ENCODE peak calls at places on chromosomes 12 and 14, in nine cellular contexts. L is body of pancreas, P is IMR-90, F is tibial nerve, N is adrenal gland, X is NB4, Q is uterus, C is A549, G is ovary. E is an unnamed sample.

GRCh38 chr14:65206448-65207096 is 104.3 kb upstream of the MAX start:
- DNase-seq in N (no peak), X (peak; percentile 59), C (no peak), Q (no peak), G (no peak), L (no peak), F (no peak), P (peak; percentile 91), E (no peak)

GRCh38 chr12:21296751-21297406 is 37.8 kb downstream of the SLCO1A2 start:
- DNase-seq in F (no peak), C (peak; percentile 16), N (no peak), X (peak; percentile 47), L (no peak), P (peak; percentile 2), Q (no peak), G (no peak), E (no peak)

GRCh38 chr12:112798019-112798760 is 6.6 kb downstream of the RPH3A start:
- DNase-seq in N (no peak), C (no peak), Q (no peak), P (no peak), G (no peak), F (no peak), L (no peak), X (no peak), E (no peak)

GRCh38 chr12:63387736-63388135 is 236.7 kb upstream of the AVPR1A start:
- DNase-seq in N (no peak), P (no peak), L (no peak), Q (no peak), G (no peak), F (no peak), X (no peak), C (no peak), E (no peak)

GRCh38 chr14:69672372-69672771 is 61.0 kb downstream of the SUSD6 start:
- DNase-seq in L (no peak), G (no peak), N (no peak), F (no peak), P (no peak), Q (no peak), C (no peak), X (no peak), E (no peak)

GRCh38 chr12:1300460-1300859 is 293.9 kb downstream of the FBXL14 start:
- DNase-seq in L (no peak), X (no peak), F (no peak), Q (no peak), C (no peak), N (no peak), G (no peak), P (no peak), E (no peak)

GRCh38 chr12:79945455-79945854 is 10.6 kb upstream of the PPP1R12A start:
- DNase-seq in X (no peak), L (no peak), F (no peak), G (no peak), C (no peak), P (no peak), Q (no peak), N (no peak), E (no peak)

GRCh38 chr14:45377201-45377600 is 124.2 kb upstream of the MIS18BP1 start:
- DNase-seq in F (no peak), X (no peak), P (no peak), C (no peak), N (no peak), L (no peak), G (no peak), Q (no peak), E (no peak)

GRCh38 chr14:52840916-52841315 is 49.5 kb upstream of the GNPNAT1 start:
- DNase-seq in Q (no peak), C (peak; percentile 33), P (peak; percentile 71), F (no peak), G (no peak), L (no peak), N (peak; percentile 53), X (peak; percentile 7), E (peak; percentile 74)

GRCh38 chr14:51453869-51454268 is 197.8 kb upstream of the FRMD6 start:
- DNase-seq in X (no peak), N (no peak), F (no peak), G (no peak), L (no peak), C (no peak), P (no peak), Q (no peak), E (no peak)

GRCh38 chr12:116346222-116346621 is 68.7 kb upstream of the MED13L start:
- DNase-seq in C (no peak), G (peak; percentile 42), F (no peak), L (no peak), P (no peak), N (peak; percentile 82), X (no peak), Q (no peak), E (no peak)

GRCh38 chr12:78149459-78149858 is 318.8 kb downstream of the NAV3 start:
- DNase-seq in C (no peak), G (no peak), F (no peak), X (no peak), P (no peak), Q (peak; percentile 21), N (no peak), L (no peak), E (no peak)

GRCh38 chr12:122265931-122266771 is at the start of gene VPS33A:
- DNase-seq in N (peak; percentile 98), X (peak; percentile 99), G (peak; percentile 98), F (peak; percentile 94), Q (peak; percentile 96), P (peak; percentile 99), C (peak; percentile 98), L (peak; percentile 98), E (peak; percentile 99)
- TF ChIP-seq POLR2A in N (peak; percentile 62), X (peak; percentile 88), G (peak; percentile 61), F (no peak), Q (peak; percentile 60), P (peak; percentile 78), C (peak; percentile 96), L (peak; percentile 68), E (peak; percentile 21)

GRCh38 chr12:109758406-109759075 is 44.9 kb downstream of the FAM222A start:
- DNase-seq in F (peak; percentile 1), L (no peak), P (no peak), Q (no peak), N (no peak), C (no peak), G (peak; percentile 16), X (no peak), E (peak; percentile 33)
- TF ChIP-seq CTCF in F (no peak), L (no peak), P (no peak), Q (no peak), N (no peak), C (no peak), G (no peak), X (no peak), E (no peak)

GRCh38 chr12:65169311-65170244 is at the start of gene LEMD3:
- DNase-seq in C (peak; percentile 94), L (peak; percentile 96), Q (peak; percentile 93), F (peak; percentile 86), P (peak; percentile 85), G (peak; percentile 90), N (peak; percentile 95), X (peak; percentile 94), E (peak; percentile 96)
- TF ChIP-seq POLR2A in C (peak; percentile 93), L (peak; percentile 97), Q (peak; percentile 86), F (peak; percentile 69), P (peak; percentile 96), G (peak; percentile 83), N (peak; percentile 79), X (peak; percentile 91), E (peak; percentile 82)

GRCh38 chr12:12562585-12563245 is at the start of gene DUSP16:
- DNase-seq in L (peak; percentile 94), N (peak; percentile 94), G (peak; percentile 92), Q (peak; percentile 94), X (peak; percentile 79), C (peak; percentile 88), P (peak; percentile 95), F (peak; percentile 82), E (peak; percentile 94)
- TF ChIP-seq CTCF in L (no peak), N (peak; percentile 29), G (peak; percentile 18), Q (peak; percentile 36), X (no peak), C (peak; percentile 10), P (peak; percentile 14), F (peak; percentile 11), E (no peak)

GRCh38 chr14:81219821-81220487 is 805 bp downstream of the GTF2A1 start:
- DNase-seq in X (peak; percentile 56), F (no peak), L (peak; percentile 33), N (peak; percentile 43), Q (peak; percentile 43), G (peak; percentile 68), C (no peak), P (peak; percentile 7), E (no peak)

GRCh38 chr14:81220488-81220766 is 332 bp downstream of the GTF2A1 start:
- DNase-seq in G (no peak), N (no peak), Q (no peak), X (no peak), C (no peak), P (no peak), L (no peak), F (no peak), E (no peak)

GRCh38 chr14:81219210-81219820 is 1.4 kb downstream of the GTF2A1 start:
- DNase-seq in Q (peak; percentile 95), N (peak; percentile 95), F (peak; percentile 86), G (peak; percentile 91), L (peak; percentile 94), P (peak; percentile 98), C (peak; percentile 85), X (peak; percentile 95), E (peak; percentile 97)

GRCh38 chr14:81221579-81222102 is 882 bp upstream of the GTF2A1 start:
- DNase-seq in L (peak; percentile 26), C (no peak), P (peak; percentile 5), Q (no peak), X (peak; percentile 16), G (no peak), N (peak; percentile 58), F (no peak), E (peak; percentile 59)

GRCh38 chr14:81220767-81221578 is at the start of gene GTF2A1:
- DNase-seq in N (peak; percentile 94), L (peak; percentile 96), Q (peak; percentile 93), X (peak; percentile 95), C (peak; percentile 80), P (peak; percentile 96), F (peak; percentile 93), G (peak; percentile 96), E (peak; percentile 98)
- TF ChIP-seq POLR2A in N (peak; percentile 99), L (peak; percentile 99), Q (peak; percentile 88), X (peak; percentile 96), C (peak; percentile 99), P (peak; percentile 99), F (peak; percentile 77), G (peak; percentile 93), E (peak; percentile 94)

GRCh38 chr12:61422786-61423185 is 837.4 kb upstream of the USP15 start:
- DNase-seq in G (no peak), L (no peak), Q (no peak), P (no peak), C (no peak), N (no peak), X (no peak), F (no peak), E (no peak)
- TF ChIP-seq CTCF in G (no peak), L (no peak), Q (no peak), P (no peak), C (no peak), N (no peak), X (no peak), F (no peak), E (no peak)

DNA sequence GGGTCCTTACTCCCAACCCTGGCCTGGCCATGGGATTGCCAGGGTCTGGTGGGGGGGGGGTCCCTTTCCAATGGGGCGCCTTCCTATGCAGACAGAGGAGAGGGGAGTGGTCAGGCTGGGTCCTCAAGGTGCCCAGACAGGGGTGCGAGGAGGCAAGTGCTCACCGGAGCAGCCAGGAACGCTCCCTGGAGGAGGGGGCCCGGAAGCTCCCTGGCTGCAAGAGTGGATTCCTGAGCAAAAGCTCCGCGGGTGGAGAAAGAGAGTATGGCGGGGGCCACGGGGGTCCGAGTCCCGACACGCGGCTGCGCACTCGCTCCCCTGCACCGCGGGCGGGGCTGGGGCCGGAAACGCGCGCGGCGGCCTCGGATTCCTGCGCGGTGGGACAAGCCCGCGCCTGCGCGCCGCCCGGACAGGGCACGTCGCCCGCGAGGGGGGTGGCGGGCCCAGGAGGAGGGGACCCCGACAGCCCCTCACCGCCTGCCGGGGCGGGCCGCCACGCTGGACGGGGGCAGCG is 27.7 kb upstream of the GPR132 start:
- DNase-seq in C (peak; percentile 77), N (peak; percentile 55), G (peak; percentile 82), X (no peak), P (peak; percentile 58), Q (peak; percentile 61), L (peak; percentile 71), F (no peak), E (peak; percentile 82)
- TF ChIP-seq POLR2A in C (peak; percentile 33), N (no peak), G (peak; percentile 21), X (no peak), P (no peak), Q (peak; percentile 51), L (no peak), F (no peak), E (no peak)

E was measured in sigmoid colon.